ENCODE peak calls at places on chromosome 18, in eight cellular contexts. D, Y, Q, H, X, S, M and U are unnamed samples.
A peak's percentile ranks its signal among the peaks of the same experiment; 100 is the strongest.

GRCh38 chr18:43665239-43665788 is 388.0 kb upstream of the SYT4 start:
- DNase-seq in D (no peak), Y (no peak), H (no peak), X (no peak), Q (no peak), S (no peak), M (no peak), U (no peak)

GRCh38 chr18:32081881-32082280 is 9.8 kb upstream of the RNF138 start:
- DNase-seq in S (no peak), H (no peak), Q (no peak), D (no peak), Y (no peak), X (no peak), M (no peak), U (no peak)

GRCh38 chr18:65754121-65754520 is 3.3 kb downstream of the CDH7 start:
- DNase-seq in H (no peak), M (no peak), Y (no peak), S (no peak), X (no peak), D (no peak), Q (no peak), U (no peak)

GRCh38 chr18:64244571-64244970 is 95.7 kb upstream of the LINC00305 start:
- DNase-seq in Q (no peak), X (no peak), H (no peak), Y (no peak), D (no peak), S (peak; percentile 58), M (peak; percentile 9), U (no peak)

GRCh38 chr18:7002107-7002506 is 115.5 kb downstream of the LAMA1 start:
- DNase-seq in M (no peak), D (no peak), S (no peak), Q (no peak), H (no peak), Y (no peak), X (no peak), U (no peak)

GRCh38 chr18:52160652-52161051 is 179.3 kb upstream of the DCC start:
- DNase-seq in Q (no peak), S (no peak), X (no peak), H (no peak), Y (no peak), M (peak; percentile 27), D (no peak), U (no peak)

GRCh38 chr18:8247700-8248099 is 361.5 kb upstream of the RAB12 start:
- DNase-seq in Y (no peak), X (no peak), Q (no peak), D (no peak), S (no peak), M (no peak), H (no peak), U (no peak)

GRCh38 chr18:31050635-31051034 is 8.1 kb upstream of the DSC3 start:
- DNase-seq in M (no peak), H (no peak), Q (no peak), D (no peak), X (no peak), S (no peak), Y (no peak), U (no peak)

GRCh38 chr18:37284260-37284659 is 281.3 kb downstream of the CELF4 start:
- DNase-seq in S (no peak), M (no peak), Y (no peak), X (no peak), Q (no peak), D (no peak), H (no peak), U (no peak)

GRCh38 chr18:63795611-63796010 is 20.4 kb downstream of the SERPINB7 start:
- DNase-seq in M (no peak), X (no peak), Y (no peak), H (no peak), S (no peak), Q (no peak), D (no peak), U (no peak)

GRCh38 chr18:58046087-58046793 is 2.2 kb downstream of the NEDD4L start:
- DNase-seq in Y (no peak), H (no peak), Q (no peak), D (no peak), X (no peak), M (no peak), S (no peak), U (no peak)

GRCh38 chr18:67265464-67266245 is 250.9 kb downstream of the DSEL start:
- DNase-seq in Q (no peak), Y (no peak), S (no peak), H (no peak), M (no peak), X (no peak), D (no peak), U (no peak)

GRCh38 chr18:58178476-58178875 is 134.4 kb downstream of the NEDD4L start:
- DNase-seq in S (no peak), Y (no peak), M (no peak), X (no peak), D (no peak), Q (no peak), H (no peak), U (no peak)

GRCh38 chr18:42635378-42636048 is 480.0 kb downstream of the RIT2 start:
- DNase-seq in D (no peak), X (no peak), Q (no peak), M (peak; percentile 18), Y (no peak), H (no peak), S (peak; percentile 9), U (no peak)
- H3K27ac ChIP-seq in D (no peak overlapping the region), X (no peak overlapping the region), Q (no peak overlapping the region), M (no peak overlapping the region), Y (no peak overlapping the region), H (no peak overlapping the region), S (no peak overlapping the region), U (no peak overlapping the region)

GRCh38 chr18:76145506-76145905 is 349.5 kb downstream of the ZNF516 start:
- DNase-seq in S (no peak), Q (no peak), Y (no peak), H (no peak), X (no peak), D (no peak), M (no peak), U (no peak)
- H3K27ac ChIP-seq in S (no peak overlapping the region), Q (no peak overlapping the region), Y (no peak overlapping the region), H (no peak overlapping the region), X (no peak overlapping the region), D (no peak overlapping the region), M (no peak overlapping the region), U (no peak overlapping the region)

DNA sequence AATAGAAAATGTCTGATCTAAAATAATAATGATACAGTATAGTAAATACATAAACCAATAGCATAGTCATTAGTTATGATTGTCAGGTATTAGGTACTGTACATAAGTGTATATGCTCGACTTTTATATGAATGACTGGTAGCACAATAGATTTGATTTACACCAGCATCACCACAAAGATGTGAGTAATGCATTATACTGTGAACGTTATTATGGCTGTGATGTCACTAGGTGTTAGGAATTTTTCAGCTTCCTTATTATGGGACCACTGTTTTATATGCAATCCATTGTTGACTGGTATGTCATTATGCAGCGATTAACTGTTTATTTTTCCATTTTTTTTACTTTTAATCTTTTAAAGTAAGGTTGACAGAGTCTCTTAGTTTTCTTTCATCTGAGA is 23.7 kb downstream of the ATP9B start:
- DNase-seq in D (no peak), Q (no peak), S (no peak), X (no peak), Y (no peak), H (no peak), M (no peak), U (no peak)
- H3K27ac ChIP-seq in D (no peak overlapping the region), Q (no peak overlapping the region), S (no peak overlapping the region), X (no peak overlapping the region), Y (no peak overlapping the region), H (no peak overlapping the region), M (no peak overlapping the region), U (no peak overlapping the region)

GRCh38 chr18:1394966-1395365 is 490.3 kb downstream of the ADCYAP1 start:
- DNase-seq in Q (no peak), D (no peak), H (no peak), Y (no peak), X (no peak), S (no peak), M (no peak), U (no peak)

GRCh38 chr18:1394426-1394825 is 489.8 kb downstream of the ADCYAP1 start:
- DNase-seq in S (no peak), X (no peak), H (no peak), Y (no peak), Q (no peak), M (no peak), D (no peak), U (no peak)

GRCh38 chr18:1392865-1393734 is 488.4 kb downstream of the ADCYAP1 start:
- DNase-seq in Y (no peak), H (no peak), M (no peak), D (no peak), S (no peak), Q (no peak), X (no peak), U (no peak)

GRCh38 chr18:1392046-1392445 is 487.4 kb downstream of the ADCYAP1 start:
- DNase-seq in H (no peak), D (no peak), X (no peak), Y (no peak), S (no peak), M (no peak), Q (no peak), U (no peak)

GRCh38 chr18:1393929-1394328 is 489.3 kb downstream of the ADCYAP1 start:
- DNase-seq in Q (no peak), S (no peak), Y (no peak), X (no peak), D (no peak), H (no peak), M (no peak), U (no peak)
- H3K27ac ChIP-seq in Q (no peak overlapping the region), S (no peak overlapping the region), Y (no peak overlapping the region), X (no peak overlapping the region), D (no peak overlapping the region), H (no peak overlapping the region), M (no peak overlapping the region), U (no peak overlapping the region)

GRCh38 chr18:261398-262073 is 6.3 kb downstream of the THOC1 start:
- DNase-seq in H (no peak), Q (no peak), X (no peak), M (no peak), D (no peak), S (no peak), Y (no peak), U (no peak)
- H3K27ac ChIP-seq in H (no peak overlapping the region), Q (no peak overlapping the region), X (no peak overlapping the region), M (no peak overlapping the region), D (no peak overlapping the region), S (no peak overlapping the region), Y (no peak overlapping the region), U (no peak overlapping the region)